ENCODE peak calls at places on chromosome 1, in seven cellular contexts. P, G, H, I, K, A and L are unnamed samples.

GRCh38 chr1:221435510-221435909 is 306.4 kb downstream of the DUSP10 start:
- DNase-seq in P (peak), G (peak), H (peak), I (peak), K (peak), A (no peak), L (no peak)

GRCh38 chr1:42806171-42806570 is 10.8 kb upstream of the ERMAP start:
- DNase-seq in P (no peak), G (no peak), H (peak), I (no peak), K (no peak), A (no peak), L (no peak)

GRCh38 chr1:72623299-72623708 is 341.0 kb upstream of the NEGR1 start:
- DNase-seq in P (peak), G (peak), H (peak), I (peak), K (peak), A (no peak), L (no peak)

GRCh38 chr1:29671446-29671845 is 435.1 kb downstream of the PTPRU start:
- DNase-seq in P (no peak), G (no peak), H (no peak), I (no peak), K (no peak), A (peak), L (no peak)

GRCh38 chr1:12113433-12114339 is 50.6 kb downstream of the TNFRSF8 start:
- DNase-seq in P (peak), G (peak), H (peak), I (peak), K (peak), A (no peak), L (peak)

GRCh38 chr1:89166705-89167104 is 9.1 kb downstream of the GBP7 start:
- DNase-seq in P (no peak), G (no peak), H (no peak), I (no peak), K (no peak), A (no peak), L (no peak)

GRCh38 chr1:110455151-110455550 is 4.2 kb downstream of the PROK1 start:
- DNase-seq in P (no peak), G (no peak), H (no peak), I (no peak), K (no peak), A (no peak), L (peak)

GRCh38 chr1:243244420-243244819 is 10.7 kb downstream of the CEP170 start:
- DNase-seq in P (no peak), G (peak), H (no peak), I (no peak), K (no peak), A (no peak), L (no peak)

GRCh38 chr1:21324368-21325137 is 34.3 kb upstream of the ECE1 start:
- DNase-seq in P (peak), G (peak), H (peak), I (peak), K (peak), A (no peak), L (peak)

GRCh38 chr1:245345191-245345884 is 190.6 kb downstream of the KIF26B start:
- DNase-seq in P (no peak), G (no peak), H (no peak), I (no peak), K (no peak), A (no peak), L (peak)

GRCh38 chr1:84377480-84378095 is 20.7 kb upstream of the DNASE2B start:
- DNase-seq in P (no peak), G (peak), H (peak), I (peak), K (peak), A (no peak), L (no peak)

GRCh38 chr1:40153073-40153770 is 8.0 kb upstream of the RLF start:
- DNase-seq in P (peak), G (peak), H (peak), I (peak), K (peak), A (no peak), L (no peak)

GRCh38 chr1:28553229-28553930 is 495 bp downstream of the TRNAU1AP start:
- DNase-seq in P (peak), G (peak), H (peak), I (peak), K (peak), A (no peak), L (peak)

GRCh38 chr1:201954263-201955008 is 867 bp upstream of the TIMM17A start:
- DNase-seq in P (no peak), G (no peak), H (no peak), I (no peak), K (no peak), A (no peak), L (no peak)

GRCh38 chr1:64900916-64901315 is 65.4 kb downstream of the JAK1 start:
- DNase-seq in P (no peak), G (no peak), H (no peak), I (no peak), K (no peak), A (no peak), L (no peak)
- TF ChIP-seq CTCF in P (no peak), G (no peak), H (no peak), I (no peak), K (no peak), A (no peak), L (no peak)

DNA sequence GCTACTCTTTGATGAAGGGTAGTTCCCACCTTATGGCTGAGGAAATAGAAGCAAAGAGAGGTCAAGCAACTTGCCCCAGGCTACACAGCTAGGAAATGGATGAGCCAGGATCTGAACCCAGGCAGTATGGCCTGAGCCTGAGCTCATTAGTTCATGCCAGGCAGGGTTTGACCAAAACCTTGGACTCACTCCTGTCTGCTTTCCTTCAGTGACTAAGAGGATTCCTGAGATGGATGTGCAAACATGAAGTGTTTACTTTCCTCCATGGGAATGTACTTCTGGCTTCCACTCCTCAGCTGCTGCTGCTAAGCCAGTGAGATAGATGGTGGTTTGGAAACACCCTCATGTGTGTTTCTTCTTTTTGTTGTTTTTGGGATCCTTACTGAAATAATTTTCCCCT is 35.1 kb upstream of the ERRFI1 start:
- DNase-seq in P (no peak), G (peak), H (peak), I (peak), K (peak), A (no peak), L (no peak)
- TF ChIP-seq CTCF in P (no peak), G (no peak), H (no peak), I (no peak), K (no peak), A (no peak), L (no peak)

DNA sequence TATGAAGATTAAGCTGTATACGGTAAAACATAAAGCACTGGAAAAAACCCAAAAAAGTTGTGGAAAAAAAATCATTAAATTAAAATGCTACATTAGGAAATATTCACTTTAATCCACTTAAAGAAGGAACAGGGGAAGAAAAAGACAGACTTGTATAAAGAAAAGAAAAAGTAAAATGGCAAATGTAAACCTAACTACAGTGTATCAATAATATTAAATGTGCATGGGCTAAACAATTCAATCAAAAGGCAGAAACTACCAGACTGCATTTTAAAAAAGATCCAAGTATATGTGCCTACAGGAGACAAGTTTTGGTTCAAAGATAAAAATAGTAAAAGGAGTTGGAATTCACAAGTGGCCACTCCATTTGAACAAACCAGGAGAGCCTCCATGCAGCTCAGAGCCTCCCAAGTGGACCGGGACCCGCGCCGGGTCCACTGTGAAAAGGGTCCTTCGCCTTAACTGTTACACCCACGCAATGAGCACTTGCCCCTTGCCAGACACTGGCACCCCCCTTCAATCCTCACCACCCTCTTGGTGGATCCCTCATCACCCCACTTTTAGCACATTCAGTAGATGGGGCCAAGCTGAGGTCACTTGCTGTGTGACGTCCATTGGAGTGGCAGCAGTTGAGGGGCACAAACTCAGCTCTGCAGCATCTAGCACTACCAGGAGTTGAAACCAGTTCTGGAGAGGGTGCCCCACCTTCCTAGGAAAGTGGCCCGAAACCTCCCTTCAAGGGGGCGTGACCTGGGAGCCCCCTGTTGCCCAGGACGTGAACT is 887 bp downstream of the C1orf174 start:
- DNase-seq in P (peak), G (peak), H (no peak), I (peak), K (no peak), A (no peak), L (peak)
- TF ChIP-seq CTCF in P (no peak), G (peak), H (peak), I (peak), K (peak), A (no peak), L (no peak)

GRCh38 chr1:53014791-53015507 is 47.1 kb upstream of the PODN start:
- DNase-seq in P (peak), G (peak), H (peak), I (peak), K (peak), A (peak), L (peak)

GRCh38 chr1:53011175-53011574 is 50.8 kb upstream of the PODN start:
- DNase-seq in P (no peak), G (no peak), H (no peak), I (no peak), K (no peak), A (no peak), L (no peak)

GRCh38 chr1:53020588-53020987 is 41.4 kb upstream of the PODN start:
- DNase-seq in P (no peak), G (no peak), H (no peak), I (no peak), K (no peak), A (no peak), L (no peak)

GRCh38 chr1:53016705-53017104 is 45.3 kb upstream of the PODN start:
- DNase-seq in P (no peak), G (peak), H (peak), I (no peak), K (no peak), A (no peak), L (no peak)

DNA sequence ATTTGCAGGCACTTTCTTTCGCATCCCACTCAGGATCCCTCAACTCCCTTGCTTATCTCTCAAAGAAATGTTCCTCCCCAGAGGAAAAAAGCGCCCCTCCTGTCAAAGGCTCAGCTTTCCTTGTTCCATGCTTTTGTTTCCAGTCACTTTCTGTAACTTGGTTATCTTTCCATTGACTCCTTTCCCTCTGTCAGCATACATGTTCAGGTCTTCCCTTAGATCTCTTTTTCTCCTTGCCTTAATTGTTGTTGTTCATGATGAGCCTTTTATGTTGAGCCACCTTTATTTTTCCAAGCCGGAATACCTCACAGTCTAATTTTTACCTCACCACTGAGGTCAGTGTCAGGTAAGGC is 46.5 kb upstream of the PODN start:
- DNase-seq in P (no peak), G (no peak), H (no peak), I (peak), K (no peak), A (no peak), L (no peak)
- TF ChIP-seq CTCF in P (no peak), G (no peak), H (no peak), I (no peak), K (no peak), A (no peak), L (no peak)